ENCODE peak calls at places on chromosomes 4 and X, in seven cellular contexts. H is NCI-H1417; V is neural crest cell; O is activated CD4-positive, alpha-beta T cell treated with anti-CD3 and anti-CD28 coated beads, Interleukin-2, amount 50 U/mL, for 48 hours; D is NCI-H748 treated with DMSO at 0.1 percent for 48 hours; J is NAMALWA; G is NCI-H82. U is an unnamed sample.

GRCh38 chrX:15500497-15500966 is at the start of gene BMX:
- DNase-seq in G (no peak), H (no peak), V (no peak), J (no peak), O (no peak), D (no peak), U (no peak)

GRCh38 chr4:145680902-145681301 is 956 bp downstream of the C4orf51 start:
- DNase-seq in O (no peak), D (no peak), V (no peak), G (no peak), H (no peak), J (no peak), U (no peak)

GRCh38 chrX:139647597-139647996 is 60.4 kb downstream of the MCF2 start:
- DNase-seq in O (no peak), G (no peak), H (no peak), V (no peak), J (no peak), D (no peak), U (no peak)

GRCh38 chrX:49175435-49175834 is 3.7 kb downstream of the PLP2 start:
- DNase-seq in O (no peak), J (no peak), G (peak; percentile 15), H (no peak), D (no peak), V (no peak), U (no peak)

GRCh38 chrX:93868289-93868985 is 194.4 kb downstream of the FAM133A start:
- DNase-seq in D (no peak), G (no peak), V (no peak), J (no peak), O (no peak), H (no peak), U (no peak)

GRCh38 chrX:103234869-103235268 is 20.0 kb downstream of the BEX4 start:
- DNase-seq in G (no peak), D (no peak), O (no peak), H (no peak), V (no peak), J (no peak), U (no peak)

GRCh38 chr4:113288691-113289090 is 239.2 kb downstream of the ANK2 start:
- DNase-seq in D (no peak), G (no peak), O (no peak), V (no peak), J (no peak), H (no peak), U (no peak)

GRCh38 chr4:8274772-8275241 is 5.3 kb downstream of the HTRA3 start:
- DNase-seq in D (no peak), H (no peak), V (peak; percentile 30), J (no peak), O (no peak), G (peak; percentile 96), U (no peak)

GRCh38 chrX:71154196-71154595 is 9.6 kb downstream of the NLGN3 start:
- DNase-seq in D (no peak), O (no peak), J (no peak), G (no peak), V (no peak), H (no peak), U (no peak)

GRCh38 chr4:7124643-7125442 is 57.0 kb upstream of the GRPEL1 start:
- DNase-seq in H (no peak), D (no peak), V (no peak), J (peak; percentile 79), O (no peak), G (no peak), U (no peak)

GRCh38 chrX:43612400-43612799 is 43.7 kb upstream of the MAOA start:
- DNase-seq in D (no peak), O (no peak), G (no peak), V (no peak), J (no peak), H (no peak), U (no peak)

GRCh38 chr4:37976513-37976912 is 16.3 kb downstream of the PTTG2 start:
- DNase-seq in G (peak; percentile 38), D (no peak), O (no peak), J (no peak), H (no peak), V (no peak), U (no peak)

GRCh38 chr4:94304365-94304971 is 38.2 kb downstream of the HPGDS start:
- DNase-seq in O (no peak), V (peak; percentile 14), J (peak; percentile 60), H (no peak), D (peak; percentile 0), G (peak; percentile 45), U (peak; percentile 35)

GRCh38 chrX:118644378-118644777 is 83.0 kb upstream of the IL13RA1 start:
- DNase-seq in H (no peak), J (peak; percentile 23), V (no peak), G (peak; percentile 20), D (peak; percentile 20), O (no peak), U (no peak)

GRCh38 chr4:153497988-153498967 is 32.1 kb downstream of the TMEM131L start:
- DNase-seq in V (no peak), D (no peak), G (no peak), O (no peak), J (no peak), H (no peak), U (no peak)

GRCh38 chr4:115609631-115610030 is 496.2 kb upstream of the NDST4 start:
- DNase-seq in O (no peak), G (no peak), D (no peak), J (no peak), H (no peak), V (no peak), U (no peak)

GRCh38 chr4:159242427-159242826 is 139.5 kb downstream of the RAPGEF2 start:
- DNase-seq in V (no peak), O (no peak), J (no peak), G (no peak), D (no peak), H (no peak), U (no peak)

GRCh38 chr4:53778122-53778521 is 186.8 kb upstream of the LNX1 start:
- DNase-seq in J (no peak), G (no peak), H (no peak), O (no peak), V (no peak), D (no peak), U (no peak)

GRCh38 chr4:182913036-182913435 is 4.2 kb downstream of the DCTD start:
- DNase-seq in G (no peak), D (no peak), O (no peak), V (no peak), J (no peak), H (no peak), U (no peak)

GRCh38 chr4:879730-880079 is 52.4 kb downstream of the GAK start:
- DNase-seq in O (peak; percentile 68), J (no peak), V (no peak), H (no peak), G (no peak), D (no peak), U (no peak)

GRCh38 chrX:21885568-21885967 is 29.8 kb downstream of the YY2 start:
- DNase-seq in V (no peak), J (no peak), G (no peak), O (no peak), D (no peak), H (no peak), U (no peak)

GRCh38 chrX:108070891-108071290 is 20.5 kb downstream of the PSMD10 start:
- DNase-seq in D (no peak), G (no peak), V (no peak), H (no peak), J (no peak), O (no peak), U (no peak)

GRCh38 chrX:129361566-129361965 is 161.7 kb downstream of the SMARCA1 start:
- DNase-seq in J (no peak), V (no peak), D (no peak), O (no peak), H (no peak), G (no peak), U (no peak)

GRCh38 chr4:171719691-171720090 is 93.5 kb upstream of the GALNTL6 start:
- DNase-seq in J (no peak), D (no peak), O (no peak), G (no peak), V (no peak), H (no peak), U (no peak)

GRCh38 chr4:128844931-128845330 is 35.4 kb downstream of the JADE1 start:
- DNase-seq in V (no peak), G (no peak), J (no peak), D (no peak), H (no peak), O (no peak), U (no peak)

GRCh38 chr4:100280807-100281206 is 90.5 kb upstream of the DDIT4L start:
- DNase-seq in G (no peak), D (no peak), H (no peak), O (no peak), V (no peak), J (no peak), U (no peak)

GRCh38 chr4:86855572-86855971 is 6.4 kb upstream of the SLC10A6 start:
- DNase-seq in O (no peak), G (no peak), J (no peak), D (no peak), V (no peak), H (no peak), U (no peak)

GRCh38 chr4:52106701-52107100 is 55.6 kb downstream of the SPATA18 start:
- DNase-seq in H (no peak), G (no peak), J (no peak), O (no peak), V (no peak), D (no peak), U (no peak)

GRCh38 chr4:26793750-26794149 is 66.9 kb upstream of the STIM2 start:
- DNase-seq in O (no peak), G (peak; percentile 24), D (no peak), H (no peak), V (no peak), J (no peak), U (no peak)

GRCh38 chr4:26130173-26130572 is 190.6 kb upstream of the RBPJ start:
- DNase-seq in H (no peak), J (no peak), O (peak; percentile 23), G (no peak), V (no peak), D (no peak), U (no peak)

GRCh38 chrX:38189431-38190128 is 31.1 kb downstream of the SRPX start:
- DNase-seq in D (no peak), V (no peak), H (no peak), G (no peak), J (no peak), O (no peak), U (no peak)

GRCh38 chr4:151573474-151573873 is 164.5 kb downstream of the FHIP1A start:
- DNase-seq in D (no peak), G (no peak), H (no peak), J (no peak), O (no peak), V (no peak), U (no peak)

GRCh38 chrX:111624169-111624568 is 56.8 kb upstream of the ALG13 start:
- DNase-seq in D (no peak), H (no peak), O (no peak), G (no peak), J (no peak), V (no peak), U (no peak)

GRCh38 chrX:45743081-45743533 is 542.4 kb upstream of the DIPK2B start:
- DNase-seq in J (no peak), D (no peak), O (no peak), G (peak; percentile 35), H (no peak), V (no peak), U (no peak)

GRCh38 chr4:168877779-168878491 is 132.1 kb downstream of the CBR4 start:
- DNase-seq in J (no peak), H (no peak), D (no peak), V (peak; percentile 42), G (no peak), O (peak; percentile 18), U (peak; percentile 5)

GRCh38 chr4:147678796-147679549 is 5.0 kb downstream of the PRMT9 start:
- DNase-seq in J (peak; percentile 21), O (peak; percentile 8), V (no peak), H (no peak), D (no peak), G (peak; percentile 16), U (peak; percentile 10)

GRCh38 chrX:108299101-108299591 is 139.1 kb downstream of the COL4A6 start:
- DNase-seq in O (no peak), J (no peak), H (no peak), G (no peak), D (no peak), V (no peak), U (peak; percentile 22)

GRCh38 chr4:13544556-13545393 is 467 bp upstream of the NKX3-2 start:
- DNase-seq in D (peak; percentile 57), O (peak; percentile 62), H (peak; percentile 58), J (peak; percentile 38), G (peak; percentile 89), V (peak; percentile 83), U (no peak)